ENCODE peak calls at places on chromosome 19, in four cellular contexts. T is hippocampal formation, Y is K562, V is fibroblast of the conjunctiva. L is an unnamed sample.

GRCh38 chr19:19866599-19867248 is 1.0 kb downstream of the ZNF253 start:
- DNase-seq in T (peak; percentile 9), Y (peak; percentile 53), V (no peak), L (peak; percentile 22)

GRCh38 chr19:21910318-21910717 is 74.3 kb upstream of the ZNF43 start:
- DNase-seq in T (no peak), Y (no peak), V (no peak), L (no peak)

GRCh38 chr19:3821156-3821555 is 35.0 kb upstream of the MATK start:
- DNase-seq in T (no peak), Y (no peak), V (no peak), L (no peak)

GRCh38 chr19:9075064-9075964 is 11.5 kb upstream of the OR1M1 start:
- DNase-seq in T (peak; percentile 29), Y (peak; percentile 84), V (peak; percentile 75), L (peak; percentile 63)

GRCh38 chr19:43525836-43526771 is 897 bp downstream of the ETHE1 start:
- DNase-seq in T (no peak), Y (peak; percentile 20), V (no peak), L (peak; percentile 27)

GRCh38 chr19:37931941-37932655 is 25.1 kb downstream of the SIPA1L3 start:
- DNase-seq in T (peak; percentile 45), Y (no peak), V (no peak), L (no peak)

GRCh38 chr19:50658438-50659317 is 9.4 kb downstream of the C19orf81 start:
- DNase-seq in T (peak; percentile 79), Y (peak; percentile 98), V (no peak), L (peak; percentile 67)

GRCh38 chr19:9848060-9848459 is 12.9 kb downstream of the PIN1 start:
- DNase-seq in T (peak; percentile 11), Y (no peak), V (no peak), L (no peak)

GRCh38 chr19:18320865-18321728 is 1.8 kb downstream of the LSM4 start:
- DNase-seq in T (no peak), Y (peak; percentile 31), V (no peak), L (no peak)

GRCh38 chr19:18292810-18293641 is 11.6 kb upstream of the JUND start:
- DNase-seq in T (peak; percentile 54), Y (peak; percentile 81), V (peak; percentile 57), L (peak; percentile 80)

GRCh38 chr19:4866595-4867424 is 657 bp downstream of the PLIN3 start:
- DNase-seq in T (no peak), Y (peak; percentile 74), V (no peak), L (peak; percentile 47)

GRCh38 chr19:8663920-8664670 is 33.7 kb downstream of the NFILZ start:
- DNase-seq in T (no peak), Y (peak; percentile 44), V (no peak), L (no peak)

GRCh38 chr19:55305491-55305890 is 19.6 kb downstream of the TMEM150B start:
- DNase-seq in T (no peak), Y (peak; percentile 78), V (no peak), L (peak; percentile 46)

GRCh38 chr19:57231686-57232085 is 863 bp downstream of the AURKC start:
- DNase-seq in T (no peak), Y (no peak), V (no peak), L (no peak)

GRCh38 chr19:730382-730668 is 20.6 kb upstream of the MISP start:
- DNase-seq in T (no peak), Y (no peak), V (no peak), L (no peak)

GRCh38 chr19:482186-483041 is 13.9 kb upstream of the MADCAM1 start:
- DNase-seq in T (no peak), Y (no peak), V (no peak), L (no peak)

GRCh38 chr19:35295792-35296462 is 4.0 kb downstream of the MAG start:
- DNase-seq in T (no peak), Y (peak; percentile 49), V (no peak), L (no peak)

GRCh38 chr19:16244091-16244490 is 46.4 kb downstream of the AP1M1 start:
- DNase-seq in T (no peak), Y (no peak), V (peak; percentile 23), L (no peak)

GRCh38 chr19:4064551-4065260 is 2.0 kb downstream of the ZBTB7A start:
- DNase-seq in T (peak; percentile 49), Y (peak; percentile 76), V (no peak), L (peak; percentile 67)

GRCh38 chr19:16895467-16896097 is 6.8 kb downstream of the F2RL3 start:
- DNase-seq in T (no peak), Y (no peak), V (no peak), L (peak; percentile 65)

GRCh38 chr19:37920591-37921450 is 13.8 kb downstream of the SIPA1L3 start:
- DNase-seq in T (no peak), Y (no peak), V (no peak), L (no peak)

GRCh38 chr19:6340493-6341201 is 7.2 kb upstream of the ACER1 start:
- DNase-seq in T (no peak), Y (no peak), V (no peak), L (no peak)

GRCh38 chr19:33301011-33301899 is 1.1 kb downstream of the CEBPA start:
- DNase-seq in T (no peak), Y (no peak), V (no peak), L (no peak)

GRCh38 chr19:574658-575526 is 2.5 kb downstream of the BSG start:
- DNase-seq in T (peak; percentile 31), Y (peak; percentile 74), V (no peak), L (peak; percentile 98)

GRCh38 chr19:11806354-11807098 is 7.5 kb upstream of the ZNF440 start:
- DNase-seq in T (no peak), Y (no peak), V (no peak), L (peak; percentile 16)

GRCh38 chr19:58084596-58085347 is 13.3 kb downstream of the ZSCAN18 start:
- DNase-seq in T (no peak), Y (no peak), V (no peak), L (no peak)

GRCh38 chr19:3075605-3076431 is 13.5 kb upstream of the TLE5 start:
- DNase-seq in T (peak; percentile 39), Y (peak; percentile 83), V (no peak), L (peak; percentile 53)